ENCODE peak calls at places on chromosomes 13 and 19, in six cellular contexts. P is heart left ventricle, Z is tibial nerve, B is uterus, X is ovary, M is testis. C is an unnamed sample.

GRCh38 chr13:21663197-21663596 is 7.7 kb upstream of the FGF9 start:
- DNase-seq in P (no peak), Z (no peak), B (no peak), X (no peak), M (no peak), C (no peak)

GRCh38 chr19:53507523-53508442 is 30.2 kb upstream of the ZNF331 start:
- DNase-seq in P (no peak), Z (no peak), B (no peak), X (no peak), M (no peak), C (no peak)

GRCh38 chr13:43127827-43128226 is 104.4 kb downstream of the DNAJC15 start:
- DNase-seq in P (no peak), Z (no peak), B (no peak), X (no peak), M (no peak), C (no peak)

GRCh38 chr13:101949681-101950080 is 452.2 kb downstream of the FGF14 start:
- DNase-seq in P (no peak), Z (no peak), B (no peak), X (no peak), M (no peak), C (no peak)

GRCh38 chr13:99228737-99229691 is 28.4 kb downstream of the UBAC2 start:
- DNase-seq in P (no peak), Z (no peak), B (no peak), X (no peak), M (no peak), C (peak; percentile 63)

GRCh38 chr19:46629546-46630025 is 4.7 kb upstream of the PTGIR start:
- DNase-seq in P (peak; percentile 67), Z (no peak), B (no peak), X (no peak), M (no peak), C (no peak)

GRCh38 chr19:8640402-8641004 is 10.1 kb downstream of the NFILZ start:
- DNase-seq in P (peak; percentile 55), Z (peak; percentile 38), B (peak; percentile 19), X (no peak), M (peak; percentile 45), C (no peak)

GRCh38 chr19:41920878-41921277 is 7.4 kb downstream of the ERFL start:
- DNase-seq in P (no peak), Z (no peak), B (no peak), X (no peak), M (no peak), C (no peak)

GRCh38 chr19:52785506-52785905 is 1.1 kb downstream of the ZNF600 start:
- DNase-seq in P (no peak), Z (no peak), B (no peak), X (no peak), M (no peak), C (no peak)

GRCh38 chr13:59337070-59337469 is 826.7 kb downstream of the DIAPH3 start:
- DNase-seq in P (no peak), Z (no peak), B (no peak), X (no peak), M (no peak), C (no peak)

GRCh38 chr19:29162694-29163093 is 50.3 kb downstream of the UQCRFS1 start:
- DNase-seq in P (no peak), Z (no peak), B (no peak), X (no peak), M (no peak), C (no peak)

GRCh38 chr19:9362905-9363304 is at the start of gene ZNF177:
- DNase-seq in P (peak; percentile 26), Z (no peak), B (no peak), X (no peak), M (peak; percentile 75), C (peak; percentile 8)

GRCh38 chr19:4098493-4098892 is 25.4 kb downstream of the MAP2K2 start:
- DNase-seq in P (peak; percentile 82), Z (no peak), B (no peak), X (no peak), M (no peak), C (no peak)
- TF ChIP-seq POLR2A in P (no peak), Z (no peak), B (no peak), X (no peak), M (no peak), C (no peak)

DNA sequence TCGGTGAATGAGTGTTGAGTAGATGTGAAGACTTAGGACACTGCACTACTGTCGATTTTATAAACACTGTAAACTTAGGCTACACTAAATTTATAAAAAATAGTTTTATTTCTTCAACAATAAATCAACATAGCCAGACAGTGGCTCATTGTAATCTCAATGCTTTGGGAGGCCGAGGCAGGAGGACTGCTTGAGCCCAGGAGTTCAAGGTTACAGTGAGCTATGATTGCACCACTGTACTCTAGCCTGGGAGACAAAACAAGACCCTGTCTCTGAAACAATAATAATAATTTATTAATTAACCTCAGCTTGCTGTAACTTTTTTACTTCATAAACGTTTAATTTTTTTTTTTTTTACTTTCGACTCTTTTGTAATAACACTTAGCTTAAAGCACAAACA is 34.4 kb downstream of the ATP7B start:
- DNase-seq in P (no peak), Z (no peak), B (no peak), X (no peak), M (no peak), C (no peak)
- TF ChIP-seq POLR2A in P (no peak), Z (no peak), B (no peak), X (no peak), M (no peak), C (no peak)

DNA sequence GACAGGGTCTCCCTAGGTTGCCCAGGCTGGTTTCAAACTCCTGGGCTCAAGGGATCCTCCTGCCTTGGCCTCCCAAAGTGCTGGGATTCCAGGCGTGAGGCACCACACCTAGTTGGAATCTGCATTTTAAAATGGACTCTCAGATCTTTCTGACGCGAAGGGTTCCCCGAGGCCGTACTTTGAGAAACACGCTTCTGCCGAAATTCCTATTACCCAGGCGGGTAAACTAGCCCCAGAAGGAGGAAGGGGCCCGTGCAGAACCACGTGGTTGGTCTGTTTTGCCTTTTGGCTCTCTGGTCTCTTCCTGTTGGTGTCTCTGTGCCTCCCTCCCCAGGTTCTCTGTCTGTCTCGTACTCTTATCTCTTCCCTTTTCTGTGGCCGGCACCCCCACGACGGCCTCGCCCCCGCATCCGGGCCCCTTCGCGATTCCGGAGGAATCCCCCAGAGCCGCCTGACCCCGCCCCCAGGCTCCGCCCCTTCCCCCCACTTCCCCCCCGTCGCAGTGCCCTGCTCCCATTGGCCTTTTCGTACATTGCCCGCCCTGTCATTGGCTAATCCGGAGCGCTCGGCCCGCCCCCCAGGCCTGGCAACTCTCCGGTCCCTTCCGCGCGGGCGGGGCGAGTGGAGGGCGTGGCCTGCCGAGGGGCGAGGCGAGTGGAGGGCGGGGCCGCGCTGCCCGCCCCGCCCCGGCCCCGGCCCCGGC is at the start of gene TNFAIP8L1:
- DNase-seq in P (peak; percentile 98), Z (peak; percentile 97), B (peak; percentile 96), X (peak; percentile 97), M (peak; percentile 97), C (peak; percentile 97)
- TF ChIP-seq POLR2A in P (no peak), Z (no peak), B (no peak), X (no peak), M (no peak), C (peak; percentile 11)

DNA sequence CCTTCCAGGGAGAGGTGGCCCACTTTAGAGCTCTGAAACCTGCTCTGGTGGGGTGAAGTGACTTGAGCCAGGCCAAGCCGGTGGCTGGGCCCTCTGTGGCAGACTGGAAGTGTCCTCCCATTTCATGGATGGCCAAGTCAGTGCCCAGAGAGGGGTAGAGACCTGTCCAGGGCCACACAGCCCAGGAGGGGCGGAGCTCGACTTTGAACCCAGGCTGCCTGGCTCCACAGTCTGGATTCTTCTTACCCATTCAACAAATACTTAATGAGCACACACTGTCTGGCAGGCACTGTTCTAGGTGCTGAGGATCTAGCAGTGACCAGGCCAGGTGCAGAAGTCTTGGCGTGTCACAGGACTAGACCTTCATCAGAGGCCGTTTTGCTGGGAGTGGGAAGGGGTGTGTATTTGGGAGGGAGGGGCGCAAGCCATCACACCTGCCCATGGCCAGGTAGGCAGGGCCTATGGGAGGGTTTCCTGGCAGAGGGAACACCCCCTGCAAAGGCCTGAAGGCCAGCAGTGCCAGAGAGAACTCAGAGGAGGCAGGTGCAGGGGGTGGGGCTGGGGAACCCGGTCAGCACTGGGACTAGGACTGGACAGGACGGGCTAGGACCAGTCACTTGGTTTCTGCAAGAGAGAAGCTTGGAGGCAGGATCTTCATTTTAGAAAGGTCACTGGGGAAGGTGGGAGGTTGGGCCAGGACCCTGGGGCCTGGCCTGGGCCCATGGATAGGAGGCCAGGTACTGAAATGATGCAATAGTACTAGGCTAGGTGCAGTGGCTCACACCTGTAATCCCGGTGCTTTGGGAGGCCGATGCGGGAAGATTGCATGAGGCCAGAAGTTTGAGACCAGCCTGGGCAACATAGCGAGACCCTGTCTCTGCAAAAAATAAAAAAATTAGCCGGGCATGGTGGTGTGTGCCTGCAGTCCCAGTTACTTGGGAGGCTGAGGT is 31.8 kb downstream of the DNM2 start:
- DNase-seq in P (no peak), Z (no peak), B (no peak), X (no peak), M (no peak), C (no peak)
- TF ChIP-seq POLR2A in P (no peak), Z (no peak), B (no peak), X (no peak), M (no peak), C (no peak)

DNA sequence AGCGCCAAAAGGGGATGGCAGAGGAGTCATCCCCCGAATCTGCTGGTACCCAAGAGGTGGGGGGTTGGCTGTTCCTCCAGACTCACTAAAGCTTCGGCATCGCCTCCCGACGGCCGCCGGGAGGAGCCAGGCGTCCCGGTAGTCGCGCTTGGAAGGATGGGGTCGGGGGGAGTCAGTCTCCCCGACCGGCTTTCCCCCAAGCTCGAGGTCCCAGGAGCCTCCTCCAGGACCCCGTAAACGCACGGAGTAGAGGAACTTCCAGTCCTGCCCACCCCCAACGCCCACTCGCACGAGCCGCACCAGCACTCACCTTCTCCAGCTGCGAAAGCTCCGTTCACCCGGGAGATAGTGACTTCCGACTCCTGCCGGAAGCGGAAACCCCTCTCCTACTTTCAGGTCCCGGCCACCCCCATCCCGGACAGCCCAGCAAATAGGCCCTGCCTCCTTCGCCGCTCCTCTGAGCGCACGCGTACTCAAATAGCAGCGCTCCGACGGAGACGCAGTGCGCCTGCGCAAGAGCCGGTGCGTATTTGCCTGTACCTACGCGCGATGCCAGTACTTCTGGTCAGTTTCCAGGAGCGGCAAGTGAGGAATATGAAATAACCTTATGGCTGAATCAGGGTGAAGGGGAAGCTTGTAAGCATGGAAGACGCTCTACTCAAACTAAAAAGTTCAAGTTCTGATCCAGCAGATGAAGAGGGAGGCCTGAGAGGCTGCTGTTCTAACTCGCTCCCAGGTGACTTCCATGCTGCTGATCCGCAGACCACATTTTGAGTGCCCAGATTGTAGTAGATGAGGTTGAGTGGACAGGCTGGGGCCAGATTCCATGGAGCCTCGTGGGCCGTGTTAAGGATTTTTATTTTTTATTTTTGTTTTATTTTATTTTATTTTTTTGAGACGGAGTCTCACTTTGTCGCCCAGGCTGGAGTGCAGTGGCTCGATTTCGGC is at the start of gene ELOF1:
- DNase-seq in P (peak; percentile 99), Z (peak; percentile 92), B (peak; percentile 98), X (peak; percentile 97), M (peak; percentile 99), C (peak; percentile 97)
- TF ChIP-seq POLR2A in P (no peak), Z (peak; percentile 85), B (peak; percentile 84), X (peak; percentile 88), M (no peak), C (peak; percentile 90)

GRCh38 chr19:13156968-13157882 is 7.0 kb downstream of the IER2 start:
- DNase-seq in P (no peak), Z (no peak), B (no peak), X (no peak), M (no peak), C (no peak)
- TF ChIP-seq POLR2A in P (no peak), Z (no peak), B (no peak), X (no peak), M (no peak), C (no peak)

GRCh38 chr19:49933643-49934042 is 4.3 kb upstream of the NUP62 start:
- DNase-seq in P (no peak), Z (no peak), B (no peak), X (no peak), M (no peak), C (no peak)
- TF ChIP-seq POLR2A in P (no peak), Z (no peak), B (no peak), X (no peak), M (no peak), C (no peak)

GRCh38 chr13:23766939-23767338 is 122.3 kb downstream of the MIPEP start:
- DNase-seq in P (no peak), Z (no peak), B (no peak), X (no peak), M (no peak), C (no peak)
- TF ChIP-seq POLR2A in P (no peak), Z (no peak), B (no peak), X (no peak), M (no peak), C (no peak)

C was measured in H54.